ENCODE peak calls at places on chromosomes 1 and 21, in four cellular contexts. H is prostate gland, I is uterus, X is heart left ventricle. R is an unnamed sample. For H3K4me1, the result is how much of the 10 kb centered on the place peaks cover.

GRCh38 chr1:156337052-156337887 is 822 bp downstream of the CCT3 start:
- DNase-seq in H (no peak), I (no peak), X (no peak), R (no peak)

GRCh38 chr1:240258910-240259309 is 167.2 kb downstream of the FMN2 start:
- DNase-seq in H (no peak), I (no peak), X (no peak), R (no peak)

GRCh38 chr1:64323054-64323453 is 119.6 kb downstream of the UBE2U start:
- DNase-seq in H (no peak), I (no peak), X (no peak), R (no peak)

GRCh38 chr1:53080769-53081168 is 18.8 kb downstream of the PODN start:
- DNase-seq in H (no peak), I (no peak), X (peak), R (peak)

GRCh38 chr1:150749720-150750311 is 15.8 kb downstream of the CTSS start:
- DNase-seq in H (no peak), I (no peak), X (no peak), R (no peak)

GRCh38 chr21:38958940-38959685 is 153.4 kb downstream of the ETS2 start:
- DNase-seq in H (no peak), I (peak), X (no peak), R (no peak)

GRCh38 chr1:200035397-200035955 is 8.0 kb downstream of the NR5A2 start:
- DNase-seq in H (no peak), I (no peak), X (no peak), R (no peak)

GRCh38 chr1:200290010-200290685 is 119.7 kb downstream of the ZNF281 start:
- DNase-seq in H (no peak), I (no peak), X (no peak), R (no peak)

GRCh38 chr1:74504125-74505065 is 8.0 kb downstream of the LRRC53 start:
- DNase-seq in H (no peak), I (peak), X (peak), R (peak)

GRCh38 chr1:184745929-184746583 is 8.6 kb downstream of the EDEM3 start:
- DNase-seq in H (no peak), I (no peak), X (no peak), R (no peak)

GRCh38 chr1:16903054-16903453 is 7.3 kb downstream of the RNU1-2 start:
- DNase-seq in H (no peak), I (no peak), X (no peak), R (no peak)

GRCh38 chr1:243917863-243918565 is 68.0 kb upstream of the AKT3 start:
- DNase-seq in H (no peak), I (peak), X (no peak), R (no peak)

GRCh38 chr1:150148834-150149489 is 754 bp upstream of the PLEKHO1 start:
- DNase-seq in H (no peak), I (no peak), X (no peak), R (no peak)

GRCh38 chr1:58041621-58042020 is 504.9 kb downstream of the OMA1 start:
- DNase-seq in H (no peak), I (no peak), X (no peak), R (no peak)

GRCh38 chr1:226938903-226939438 is 1.1 kb upstream of the COQ8A start:
- DNase-seq in H (no peak), I (no peak), X (no peak), R (no peak)

GRCh38 chr1:81369814-81370213 is 430.9 kb upstream of the ADGRL2 start:
- DNase-seq in H (no peak), I (no peak), X (no peak), R (no peak)

GRCh38 chr1:216535059-216535458 is 111.8 kb upstream of the USH2A start:
- DNase-seq in H (no peak), I (no peak), X (no peak), R (no peak)

GRCh38 chr1:58858344-58858673 is 74.5 kb upstream of the JUN start:
- DNase-seq in H (no peak), I (no peak), X (no peak), R (no peak)

GRCh38 chr1:2391034-2391384 is 345 bp downstream of the MORN1 start:
- DNase-seq in H (no peak), I (no peak), X (no peak), R (no peak)

GRCh38 chr1:179091691-179092165 is 9.9 kb downstream of the TOR3A start:
- DNase-seq in H (peak), I (peak), X (no peak), R (peak)

GRCh38 chr1:202214089-202214843 is 20.7 kb downstream of the LGR6 start:
- DNase-seq in H (no peak), I (no peak), X (no peak), R (no peak)

GRCh38 chr1:62401034-62401433 is 35.8 kb upstream of the USP1 start:
- DNase-seq in H (no peak), I (no peak), X (no peak), R (no peak)

GRCh38 chr1:198903203-198903602 is 264.4 kb downstream of the PTPRC start:
- DNase-seq in H (no peak), I (no peak), X (no peak), R (peak)

GRCh38 chr1:162570718-162571117 is 9.2 kb downstream of the UAP1 start:
- DNase-seq in H (no peak), I (no peak), X (no peak), R (no peak)

GRCh38 chr1:54117815-54118563 is 34.8 kb downstream of the CDCP2 start:
- DNase-seq in H (no peak), I (no peak), X (peak), R (no peak)

GRCh38 chr1:225875044-225875822 is 6.9 kb downstream of the TMEM63A start:
- DNase-seq in H (peak), I (no peak), X (no peak), R (no peak)

GRCh38 chr1:237205400-237206064 is 163.5 kb downstream of the RYR2 start:
- DNase-seq in H (no peak), I (peak), X (peak), R (peak)

GRCh38 chr1:12230549-12231275 is 882 bp downstream of the VPS13D start:
- DNase-seq in H (peak), I (peak), X (peak), R (peak)

GRCh38 chr1:187266051-187266450 is 437.3 kb downstream of the PLA2G4A start:
- DNase-seq in H (no peak), I (no peak), X (no peak), R (no peak)

GRCh38 chr1:187267745-187268277 is 439.1 kb downstream of the PLA2G4A start:
- DNase-seq in H (no peak), I (no peak), X (no peak), R (no peak)

GRCh38 chr1:187262731-187263130 is 434.0 kb downstream of the PLA2G4A start:
- DNase-seq in H (no peak), I (no peak), X (no peak), R (no peak)

GRCh38 chr1:187261637-187262036 is 432.9 kb downstream of the PLA2G4A start:
- DNase-seq in H (no peak), I (no peak), X (no peak), R (no peak)

GRCh38 chr1:187264995-187265602 is 436.4 kb downstream of the PLA2G4A start:
- DNase-seq in H (peak), I (no peak), X (no peak), R (no peak)
- TF ChIP-seq CTCF in H (peak), I (no peak), X (no peak), R (no peak)

GRCh38 chr1:183034682-183035081 is 11.5 kb downstream of the LAMC1 start:
- DNase-seq in H (no peak), I (no peak), X (no peak), R (no peak)
- H3K4me1 ChIP-seq in H (under half), I (under half), X (under half), R (under half)

GRCh38 chr1:109498161-109498801 is 4.4 kb downstream of the CYB561D1 start:
- DNase-seq in H (no peak), I (no peak), X (no peak), R (no peak)

GRCh38 chr1:109499661-109500536 is 6.0 kb downstream of the CYB561D1 start:
- DNase-seq in H (no peak), I (no peak), X (no peak), R (no peak)

GRCh38 chr1:109497449-109498160 is 3.7 kb downstream of the CYB561D1 start:
- DNase-seq in H (no peak), I (no peak), X (no peak), R (no peak)

GRCh38 chr1:109500886-109501285 is 7.0 kb downstream of the CYB561D1 start:
- DNase-seq in H (no peak), I (no peak), X (no peak), R (no peak)

GRCh38 chr1:109499081-109499480 is 5.2 kb downstream of the CYB561D1 start:
- DNase-seq in H (no peak), I (no peak), X (no peak), R (no peak)
- TF ChIP-seq CTCF in H (no peak), I (no peak), X (no peak), R (no peak)

DNA sequence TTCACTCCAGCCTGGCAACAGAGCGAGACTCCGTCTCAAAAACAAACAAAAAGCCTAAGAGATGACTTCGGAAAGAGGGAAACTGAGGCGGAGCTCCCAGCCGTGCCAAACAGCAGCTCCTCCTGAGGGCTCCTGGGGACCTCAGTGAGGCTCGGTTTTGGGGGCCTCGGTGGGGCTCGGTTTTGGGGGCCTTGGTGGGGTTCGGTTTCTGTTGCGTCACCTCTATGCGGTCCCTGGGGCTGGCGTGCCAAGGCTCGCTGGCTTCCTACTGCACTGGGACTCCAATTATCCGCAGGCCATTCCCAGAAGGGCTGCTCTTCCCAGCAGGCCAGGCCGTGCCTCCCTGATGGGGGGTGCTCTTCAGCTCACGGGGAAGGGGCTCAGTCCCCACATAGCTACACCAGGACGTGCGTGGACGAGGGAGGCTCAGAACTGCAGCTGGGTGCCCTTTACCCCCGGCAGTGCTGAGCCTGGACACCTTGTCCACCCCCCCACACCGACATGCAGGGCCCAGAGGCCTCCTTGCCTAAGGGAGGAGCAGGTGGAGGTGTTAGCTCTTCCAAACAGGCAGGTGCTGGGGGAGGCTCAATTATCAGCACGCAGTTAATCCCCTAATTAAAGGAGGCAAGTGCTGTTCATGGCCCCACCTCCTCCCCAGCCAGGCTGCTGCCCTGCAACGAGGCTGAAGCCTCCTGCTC is 5.1 kb upstream of the C1orf159 start:
- DNase-seq in H (no peak), I (no peak), X (peak), R (no peak)
- H3K4me1 ChIP-seq in H (under half), I (under half), X (under half), R (under half)

GRCh38 chr21:34579411-34579810 is 35.5 kb downstream of the RCAN1 start:
- DNase-seq in H (no peak), I (no peak), X (no peak), R (no peak)
- TF ChIP-seq CTCF in H (no peak), I (no peak), X (no peak), R (no peak)

GRCh38 chr1:108038837-108039236 is 73.9 kb upstream of the VAV3 start:
- DNase-seq in H (no peak), I (no peak), X (no peak), R (no peak)

GRCh38 chr1:108044318-108044717 is 79.3 kb upstream of the VAV3 start:
- DNase-seq in H (no peak), I (no peak), X (no peak), R (no peak)

GRCh38 chr1:108043712-108044111 is 78.7 kb upstream of the VAV3 start:
- DNase-seq in H (no peak), I (no peak), X (no peak), R (no peak)

GRCh38 chr1:108045370-108045950 is 80.5 kb upstream of the VAV3 start:
- DNase-seq in H (peak), I (no peak), X (no peak), R (no peak)

GRCh38 chr1:108041360-108042143 is 76.6 kb upstream of the VAV3 start:
- DNase-seq in H (peak), I (no peak), X (no peak), R (no peak)
- H3K4me1 ChIP-seq in H (under half), I (under half), X (under half), R (under half)

DNA sequence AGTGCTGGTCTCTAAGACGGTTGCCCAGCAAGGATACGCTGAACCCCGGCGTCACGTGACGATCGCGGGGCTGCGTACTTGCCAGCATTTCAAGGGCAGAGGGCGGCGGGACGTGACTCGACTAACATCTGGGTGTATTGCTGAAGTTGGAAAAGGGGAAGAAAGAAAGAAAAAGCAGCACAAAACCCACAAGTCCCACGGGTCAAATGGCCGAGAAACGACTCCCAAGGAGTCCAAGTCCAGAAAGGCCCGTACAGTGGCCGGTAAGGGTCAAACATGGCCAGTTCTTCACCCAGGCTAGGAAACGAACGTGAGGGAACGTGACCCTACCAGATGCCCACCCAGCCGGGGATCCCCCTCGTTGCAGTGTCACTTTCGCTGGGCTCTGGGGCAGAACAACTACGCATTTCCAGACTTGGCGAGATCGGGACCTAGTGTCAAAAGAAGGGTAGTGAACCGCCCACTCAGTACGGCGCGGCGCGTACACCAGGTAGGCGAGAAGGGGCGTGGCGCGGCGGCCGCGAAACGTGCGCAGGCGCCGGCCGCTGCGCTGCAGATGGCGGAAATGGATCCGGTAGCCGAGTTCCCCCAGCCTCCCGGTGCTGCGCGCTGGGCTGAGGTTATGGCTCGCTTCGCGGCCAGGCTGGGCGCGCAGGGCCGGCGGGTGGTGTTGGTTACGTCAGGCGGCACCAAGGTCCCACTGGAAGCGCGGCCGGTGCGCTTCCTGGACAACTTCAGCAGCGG is at the start of the genes PPCS and ZMYND12:
- DNase-seq in H (peak), I (peak), X (peak), R (peak)
- TF ChIP-seq CTCF in H (peak), I (peak), X (no peak), R (no peak)